ENCODE peak calls at places on chromosomes 12 and 14, in four cellular contexts. K is A549, B is HepG2, U is K562. M is an unnamed sample.

GRCh38 chr12:50751921-50752721 is 11.8 kb upstream of the ATF1 start:
- DNase-seq in K (no peak), B (no peak), U (peak; percentile 4), M (no peak)

GRCh38 chr14:103186241-103186835 is 63.1 kb downstream of the TNFAIP2 start:
- DNase-seq in K (no peak), B (no peak), U (no peak), M (no peak)

GRCh38 chr14:76836029-76836630 is 9.9 kb downstream of the LRRC74A start:
- DNase-seq in K (no peak), B (no peak), U (no peak), M (no peak)

GRCh38 chr12:120710805-120711296 is 593 bp downstream of the UNC119B start:
- DNase-seq in K (peak; percentile 43), B (no peak), U (peak; percentile 59), M (peak; percentile 53)

GRCh38 chr12:31220061-31220460 is 105.9 kb downstream of the SINHCAF start:
- DNase-seq in K (no peak), B (no peak), U (no peak), M (no peak)

GRCh38 chr14:32567543-32568384 is 238.7 kb downstream of the AKAP6 start:
- DNase-seq in K (no peak), B (no peak), U (no peak), M (no peak)

GRCh38 chr14:44339862-44340261 is 167.2 kb downstream of the FSCB start:
- DNase-seq in K (no peak), B (no peak), U (no peak), M (no peak)

GRCh38 chr14:42532194-42532593 is 925.5 kb downstream of the LRFN5 start:
- DNase-seq in K (no peak), B (no peak), U (no peak), M (no peak)

GRCh38 chr14:33765251-33765650 is 185.6 kb downstream of the EGLN3 start:
- DNase-seq in K (no peak), B (no peak), U (no peak), M (peak; percentile 70)

GRCh38 chr12:2967651-2968050 is 8.5 kb downstream of the TEAD4 start:
- DNase-seq in K (no peak), B (peak; percentile 70), U (no peak), M (no peak)

GRCh38 chr12:15682826-15683225 is 106.4 kb downstream of the EPS8 start:
- DNase-seq in K (no peak), B (no peak), U (no peak), M (no peak)

GRCh38 chr12:88207921-88208640 is 66.0 kb downstream of the TMTC3 start:
- DNase-seq in K (no peak), B (no peak), U (no peak), M (no peak)

GRCh38 chr12:132185698-132186097 is 41.4 kb downstream of the NOC4L start:
- DNase-seq in K (no peak), B (no peak), U (no peak), M (no peak)

GRCh38 chr12:15584366-15585041 is 204.7 kb downstream of the EPS8 start:
- DNase-seq in K (no peak), B (peak; percentile 37), U (no peak), M (no peak)

GRCh38 chr12:111596985-111597730 is 2.0 kb downstream of the ATXN2 start:
- DNase-seq in K (peak; percentile 52), B (peak; percentile 70), U (no peak), M (no peak)

GRCh38 chr12:55019784-55020183 is at the start of gene NEUROD4:
- DNase-seq in K (no peak), B (peak; percentile 30), U (peak; percentile 36), M (peak; percentile 80)

GRCh38 chr14:64623576-64624165 is 73.9 kb downstream of the PPP1R36 start:
- DNase-seq in K (no peak), B (no peak), U (no peak), M (no peak)

GRCh38 chr14:29926701-29927595 is 699 bp downstream of the PRKD1 start:
- DNase-seq in K (peak; percentile 34), B (peak; percentile 54), U (peak; percentile 13), M (no peak)

GRCh38 chr14:78902010-78902623 is 731.9 kb downstream of the NRXN3 start:
- DNase-seq in K (no peak), B (peak; percentile 8), U (peak; percentile 5), M (peak; percentile 63)

GRCh38 chr14:54225457-54225856 is 171.3 kb upstream of the CDKN3 start:
- DNase-seq in K (no peak), B (no peak), U (no peak), M (no peak)

GRCh38 chr12:47602330-47602729 is 103.5 kb downstream of the RPAP3 start:
- DNase-seq in K (no peak), B (no peak), U (no peak), M (no peak)

GRCh38 chr12:77493311-77493710 is 337.4 kb upstream of the NAV3 start:
- DNase-seq in K (no peak), B (no peak), U (no peak), M (no peak)

GRCh38 chr14:90610641-90611040 is 205.6 kb downstream of the TTC7B start:
- DNase-seq in K (no peak), B (no peak), U (no peak), M (no peak)
- TF ChIP-seq JUN in K (no peak), B (no peak), U (no peak), M (no peak)

GRCh38 chr12:22038734-22039133 is 7.3 kb upstream of the CMAS start:
- DNase-seq in K (no peak), B (no peak), U (no peak), M (no peak)

GRCh38 chr12:22032732-22033131 is 13.3 kb upstream of the CMAS start:
- DNase-seq in K (no peak), B (no peak), U (no peak), M (no peak)

GRCh38 chr12:22037952-22038351 is 8.1 kb upstream of the CMAS start:
- DNase-seq in K (no peak), B (no peak), U (no peak), M (no peak)

GRCh38 chr12:22039361-22039760 is 6.7 kb upstream of the CMAS start:
- DNase-seq in K (no peak), B (no peak), U (no peak), M (no peak)

GRCh38 chr12:22034709-22035506 is 11.1 kb upstream of the CMAS start:
- DNase-seq in K (no peak), B (no peak), U (no peak), M (no peak)
- TF ChIP-seq RNF2 in K (no peak), B (no peak), U (no peak), M (no peak)

GRCh38 chr12:59067068-59067467 is 146.8 kb upstream of the LRIG3 start:
- DNase-seq in K (no peak), B (no peak), U (no peak), M (no peak)
- TF ChIP-seq JUN in K (no peak), B (no peak), U (no peak), M (no peak)

DNA sequence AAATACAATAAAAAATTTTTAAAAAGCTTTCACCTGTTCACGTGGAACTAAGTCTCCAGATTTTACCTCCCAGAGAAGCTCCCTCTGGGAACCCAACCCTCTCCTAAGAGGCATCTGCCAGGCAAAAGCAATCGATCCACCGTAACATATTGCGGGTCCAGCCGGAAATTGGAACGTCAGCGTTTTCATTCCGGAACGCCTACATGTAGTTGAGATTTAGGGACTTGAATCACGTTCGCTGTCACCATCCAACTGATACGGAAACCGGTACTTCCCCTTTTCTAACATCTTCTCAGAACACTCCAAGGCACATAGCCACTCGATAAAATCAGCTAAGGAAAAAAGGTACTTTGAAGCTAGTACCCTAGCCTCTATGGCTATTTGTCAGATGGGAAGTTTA is 70.3 kb downstream of the COX16 start:
- DNase-seq in K (no peak), B (no peak), U (no peak), M (no peak)
- TF ChIP-seq RNF2 in K (no peak), B (no peak), U (no peak), M (no peak)

GRCh38 chr12:75908961-75909699 is 122.4 kb downstream of the PHLDA1 start:
- DNase-seq in K (no peak), B (peak; percentile 27), U (no peak), M (no peak)
- TF ChIP-seq JUN in K (peak; percentile 19), B (no peak), U (no peak), M (no peak)

DNA sequence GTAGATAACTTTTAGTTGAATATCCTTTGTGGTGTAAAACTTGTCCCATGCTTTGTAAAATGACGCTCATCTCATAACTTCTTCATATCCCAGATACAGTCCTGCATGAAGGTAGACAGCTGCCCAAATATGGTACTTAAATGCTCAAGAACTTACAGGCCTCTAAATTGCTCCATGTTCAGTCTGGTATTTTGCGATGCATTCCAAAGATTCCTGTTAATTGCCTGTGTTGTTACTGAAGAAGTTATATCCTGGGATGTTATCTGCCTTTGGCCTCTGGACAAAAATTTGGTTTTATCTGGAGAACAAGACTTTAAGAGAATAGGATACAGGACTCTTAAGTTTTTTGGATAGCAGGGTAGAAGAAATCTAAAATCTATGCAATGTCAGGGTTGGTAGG is 473.0 kb downstream of the PCNX1 start:
- DNase-seq in K (no peak), B (no peak), U (no peak), M (no peak)
- TF ChIP-seq RNF2 in K (no peak), B (no peak), U (no peak), M (no peak)

GRCh38 chr12:107131832-107132616 is 38.7 kb upstream of the CRY1 start:
- DNase-seq in K (peak; percentile 76), B (peak; percentile 49), U (peak; percentile 51), M (peak; percentile 50)
- TF ChIP-seq JUN in K (no peak), B (no peak), U (no peak), M (no peak)

DNA sequence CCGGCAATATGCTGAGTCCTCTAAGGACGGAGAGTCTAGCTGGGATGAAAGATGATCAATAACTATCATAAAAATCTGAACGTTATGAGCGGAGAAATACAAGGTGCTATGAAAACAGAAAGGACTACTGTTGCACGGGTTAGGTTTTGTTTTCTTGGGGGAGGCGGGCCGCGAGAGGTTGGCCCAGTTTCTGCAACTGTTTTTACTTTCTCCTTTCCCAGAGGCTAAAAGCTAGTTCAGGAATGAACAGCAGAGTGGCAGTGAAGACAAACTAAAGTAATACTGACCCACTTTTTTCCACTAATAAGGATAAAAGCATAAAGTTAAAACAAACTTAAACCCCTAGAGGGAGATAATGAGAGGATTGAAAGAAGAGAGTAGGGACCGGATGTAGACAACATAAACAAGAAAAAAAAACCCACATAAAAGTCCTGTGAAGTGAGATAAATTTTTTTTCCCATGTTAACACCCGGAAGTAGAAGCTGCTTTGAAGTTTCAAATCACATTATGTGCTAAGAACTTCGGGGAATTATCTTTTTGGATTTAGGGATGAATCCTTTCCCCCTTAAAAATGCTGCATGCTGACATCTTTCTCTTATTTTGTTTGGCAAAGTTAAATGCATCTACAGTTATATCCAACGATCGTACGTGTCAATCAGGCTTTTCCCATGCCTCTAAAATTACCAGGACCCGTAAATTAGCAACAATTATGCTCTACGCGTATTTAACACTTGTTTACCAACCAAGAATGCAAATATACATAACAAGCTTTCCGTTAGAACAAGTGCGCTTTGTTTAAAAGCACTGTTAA is 1.0 kb upstream of the CDK17 start:
- DNase-seq in K (peak; percentile 89), B (peak; percentile 45), U (peak; percentile 42), M (no peak)
- TF ChIP-seq RNF2 in K (no peak), B (no peak), U (no peak), M (no peak)

GRCh38 chr12:57861967-57862366 is 15.4 kb upstream of the CTDSP2 start:
- DNase-seq in K (no peak), B (no peak), U (no peak), M (no peak)

GRCh38 chr12:57863676-57864075 is 17.1 kb upstream of the CTDSP2 start:
- DNase-seq in K (no peak), B (no peak), U (no peak), M (no peak)

GRCh38 chr12:57864811-57865751 is 18.6 kb upstream of the CTDSP2 start:
- DNase-seq in K (peak; percentile 89), B (no peak), U (peak; percentile 81), M (no peak)

GRCh38 chr12:57866308-57867019 is 19.9 kb upstream of the CTDSP2 start:
- DNase-seq in K (no peak), B (no peak), U (no peak), M (no peak)

GRCh38 chr12:57864382-57864781 is 17.9 kb upstream of the CTDSP2 start:
- DNase-seq in K (peak; percentile 40), B (no peak), U (no peak), M (no peak)
- TF ChIP-seq JUN in K (no peak), B (no peak), U (no peak), M (no peak)

M was measured in H1.